ENCODE peak calls at places on chromosomes 16 and 17, in nine cellular contexts. W, H, C, M, Y, Z, L, X and O are unnamed samples. For H3K9me3, the result is how much of the 10 kb centered on the place peaks cover.

GRCh38 chr17:64345691-64346376 is 44.8 kb downstream of the PECAM1 start:
- DNase-seq in W (no peak), H (peak), C (peak), M (no peak), Y (no peak), Z (no peak), L (no peak), X (no peak), O (peak)

GRCh38 chr17:83124871-83125514 is 45.6 kb downstream of the METRNL start:
- DNase-seq in W (no peak), H (no peak), C (no peak), M (no peak), Y (no peak), Z (no peak), L (no peak), X (no peak), O (no peak)

GRCh38 chr17:48543854-48544355 is 1.0 kb downstream of the HOXB2 start:
- DNase-seq in W (no peak), H (peak), C (peak), M (no peak), Y (no peak), Z (no peak), L (no peak), X (no peak), O (no peak)

GRCh38 chr16:71622088-71622487 is 3.9 kb upstream of the MARVELD3 start:
- DNase-seq in W (no peak), H (no peak), C (no peak), M (no peak), Y (no peak), Z (no peak), L (no peak), X (no peak), O (no peak)

GRCh38 chr16:86061771-86062170 is 162.8 kb downstream of the IRF8 start:
- DNase-seq in W (no peak), H (no peak), C (peak), M (no peak), Y (no peak), Z (no peak), L (no peak), X (no peak), O (no peak)

GRCh38 chr17:43663383-43663782 is 1.7 kb upstream of the MEOX1 start:
- DNase-seq in W (no peak), H (no peak), C (no peak), M (no peak), Y (no peak), Z (no peak), L (no peak), X (no peak), O (no peak)

GRCh38 chr17:65102235-65102634 is 34.9 kb upstream of the RGS9 start:
- DNase-seq in W (no peak), H (no peak), C (no peak), M (no peak), Y (no peak), Z (no peak), L (no peak), X (no peak), O (no peak)

GRCh38 chr17:65457635-65458257 is 103.7 kb downstream of the AXIN2 start:
- DNase-seq in W (no peak), H (no peak), C (no peak), M (no peak), Y (no peak), Z (no peak), L (no peak), X (no peak), O (no peak)

GRCh38 chr17:16980813-16981731 is 9.2 kb upstream of the TNFRSF13B start:
- DNase-seq in W (no peak), H (no peak), C (no peak), M (no peak), Y (peak), Z (no peak), L (no peak), X (no peak), O (no peak)

GRCh38 chr16:89300311-89300975 is 82.9 kb downstream of the ZNF778 start:
- DNase-seq in W (peak), H (peak), C (no peak), M (no peak), Y (peak), Z (no peak), L (peak), X (no peak), O (no peak)

GRCh38 chr17:43010667-43011308 is 4.2 kb downstream of the IFI35 start:
- DNase-seq in W (no peak), H (no peak), C (no peak), M (no peak), Y (no peak), Z (no peak), L (no peak), X (no peak), O (no peak)

DNA sequence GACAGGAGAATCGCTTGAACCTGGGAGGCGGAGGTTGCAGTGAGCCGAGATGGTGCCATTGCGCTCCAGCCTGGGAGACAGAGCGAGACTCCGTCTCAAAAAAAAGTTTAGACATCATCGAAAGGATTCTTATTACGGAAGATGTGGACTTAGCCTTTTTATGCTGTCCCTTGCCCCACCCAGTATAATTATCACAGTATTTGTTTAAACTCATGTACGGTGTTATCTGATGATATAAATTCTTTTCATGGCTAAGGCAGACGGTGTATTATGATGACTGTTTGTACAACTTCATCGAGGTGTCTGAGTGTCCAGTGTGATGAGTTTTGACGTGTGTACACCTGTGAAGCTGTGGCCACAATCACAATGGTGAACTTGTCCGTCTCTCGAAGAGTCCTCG is 26.1 kb downstream of the BAIAP2 start:
- DNase-seq in W (no peak), H (no peak), C (no peak), M (no peak), Y (no peak), Z (no peak), L (no peak), X (no peak), O (no peak)
- H3K27ac ChIP-seq in W (no peak), H (no peak), C (no peak), M (no peak), Y (no peak), Z (no peak), L (no peak), X (no peak), O (no peak)

DNA sequence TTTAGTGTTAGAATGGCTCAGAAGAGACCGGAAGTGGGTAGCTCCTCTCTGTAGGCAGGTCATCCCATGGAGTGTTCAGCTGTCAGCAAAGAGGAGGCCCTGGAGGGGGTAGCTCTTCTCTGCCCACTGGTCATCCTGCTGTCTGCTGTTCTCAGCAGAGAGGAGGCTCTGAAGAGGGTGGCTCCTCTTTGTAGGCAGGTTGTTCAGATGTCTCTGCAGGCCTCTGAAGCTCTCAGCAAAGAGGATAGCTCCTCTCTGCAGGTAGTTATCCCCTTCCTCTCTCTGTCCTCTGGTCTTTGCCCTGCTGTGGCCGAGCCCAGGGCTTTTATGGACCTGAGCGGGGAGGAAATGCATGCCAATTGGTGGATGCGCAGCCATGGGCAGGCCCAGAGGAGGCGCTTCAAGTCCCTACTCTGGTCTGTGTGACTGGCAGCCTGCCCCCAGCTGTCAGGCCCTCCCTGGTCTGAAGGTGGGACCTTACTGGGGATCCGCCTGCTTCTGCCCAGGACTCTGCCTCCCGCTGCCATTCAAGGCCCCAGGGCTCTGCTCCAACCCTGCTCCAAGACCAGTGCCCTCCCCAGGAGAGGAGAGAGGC is 32.5 kb upstream of the FA2H start:
- DNase-seq in W (no peak), H (no peak), C (no peak), M (no peak), Y (no peak), Z (no peak), L (no peak), X (no peak), O (no peak)
- H3K9me3 ChIP-seq in W (under half), H (under half), C (under half), M (under half), Y (under half), Z (under half), L (under half), X (under half), O (under half)

GRCh38 chr16:23268561-23268960 is 33.5 kb upstream of the SCNN1B start:
- DNase-seq in W (no peak), H (no peak), C (no peak), M (no peak), Y (no peak), Z (no peak), L (no peak), X (no peak), O (no peak)
- H3K27ac ChIP-seq in W (no peak), H (no peak), C (no peak), M (no peak), Y (no peak), Z (no peak), L (no peak), X (no peak), O (no peak)

DNA sequence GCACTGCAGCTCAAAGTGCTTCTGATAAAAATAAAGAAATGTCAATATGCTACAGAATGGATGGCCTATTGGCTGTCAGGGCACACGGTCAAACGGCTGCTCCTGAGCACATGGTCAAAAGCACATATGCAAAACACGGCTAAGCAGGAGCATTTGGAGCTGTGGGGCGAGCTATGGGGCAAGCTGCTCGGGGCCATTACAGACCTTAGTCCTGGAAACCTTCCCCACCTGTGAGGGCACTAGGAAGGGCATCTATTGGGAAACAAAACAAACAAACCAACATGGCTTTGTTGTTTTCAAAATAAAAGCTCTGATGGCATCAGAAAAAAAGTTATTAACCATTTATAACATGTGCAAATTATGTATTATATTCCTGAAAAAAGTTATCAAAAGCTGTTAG is 83.6 kb downstream of the SLC5A11 start:
- DNase-seq in W (no peak), H (no peak), C (no peak), M (no peak), Y (no peak), Z (no peak), L (no peak), X (no peak), O (no peak)
- H3K9me3 ChIP-seq in W (under half), H (under half), C (under half), M (under half), Y (under half), Z (under half), L (under half), X (under half), O (under half)

DNA sequence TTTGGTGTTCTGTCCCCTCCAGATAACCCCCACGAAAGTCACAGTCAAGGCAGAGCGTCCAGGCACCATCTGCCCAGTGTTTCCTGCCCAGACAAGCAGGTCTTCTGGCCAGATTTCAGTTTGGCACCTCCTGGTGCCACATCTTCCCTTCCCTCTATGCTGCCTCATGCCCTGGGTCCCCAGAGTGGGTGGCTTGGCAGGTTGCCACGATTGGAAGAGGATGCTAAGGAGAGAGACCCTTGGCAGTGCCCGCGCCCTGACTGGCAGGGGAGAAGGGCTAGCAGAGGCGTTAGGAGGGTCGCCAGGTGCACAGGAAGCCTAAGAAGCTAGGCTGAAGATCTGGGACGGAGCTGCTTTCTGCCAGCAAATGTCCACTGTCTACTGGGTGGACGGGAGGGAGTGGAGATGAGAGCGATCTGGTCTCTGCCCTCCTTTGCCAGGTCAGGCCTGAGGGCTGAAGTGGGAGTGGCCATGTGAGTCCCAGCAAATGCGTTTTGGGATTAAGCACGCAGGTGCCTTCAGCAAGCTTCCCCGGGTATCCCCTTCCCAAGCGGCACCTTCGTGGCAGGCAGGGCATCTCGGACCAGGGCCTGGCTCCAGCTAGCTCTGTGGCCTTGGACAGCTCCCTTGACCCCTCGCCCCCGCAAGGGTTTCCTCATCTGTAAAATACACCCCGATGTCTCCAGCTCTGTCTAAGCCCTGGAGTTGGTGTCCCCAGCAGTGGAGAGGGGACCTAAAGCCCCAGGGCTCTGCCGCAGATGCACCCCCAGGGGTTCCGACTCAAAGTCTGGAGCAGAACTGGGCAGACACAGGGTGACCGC is 13.4 kb upstream of the CD300A start:
- DNase-seq in W (no peak), H (peak), C (no peak), M (no peak), Y (peak), Z (no peak), L (no peak), X (no peak), O (peak)
- H3K27ac ChIP-seq in W (no peak), H (peak), C (peak), M (no peak), Y (peak), Z (no peak), L (peak), X (peak), O (peak)